ENCODE peak calls at places on chromosomes 12 and 14, in five cellular contexts. K, X, W, D and E are unnamed samples.

GRCh38 chr14:62002636-62003035 is 240.4 kb downstream of the SNAPC1 start:
- DNase-seq in X (no peak), K (no peak), W (no peak), D (no peak), E (no peak)

GRCh38 chr12:24901975-24902461 is 46.9 kb downstream of the BCAT1 start:
- DNase-seq in X (no peak), D (peak), K (no peak), W (no peak), E (no peak)

GRCh38 chr12:111448266-111448830 is 42.6 kb downstream of the SH2B3 start:
- DNase-seq in K (no peak), W (no peak), D (no peak), X (no peak), E (no peak)

GRCh38 chr12:104579716-104580495 is 123.2 kb downstream of the CHST11 start:
- DNase-seq in X (no peak), W (no peak), D (no peak), K (no peak), E (no peak)

GRCh38 chr14:44962573-44963528 is 861 bp downstream of the TOGARAM1 start:
- DNase-seq in W (peak), D (no peak), X (no peak), K (no peak), E (no peak)

GRCh38 chr12:80269953-80270552 is 170.7 kb downstream of the OTOGL start:
- DNase-seq in D (peak), K (no peak), W (peak), X (no peak), E (no peak)

GRCh38 chr14:73759183-73759713 is 45.1 kb upstream of the PNMA1 start:
- DNase-seq in D (no peak), X (peak), W (peak), K (peak), E (no peak)

GRCh38 chr12:96985515-96986362 is 78.7 kb downstream of the NEDD1 start:
- DNase-seq in X (peak), D (no peak), W (peak), K (peak), E (no peak)

GRCh38 chr12:83826112-83826511 is 1086.5 kb downstream of the SLC6A15 start:
- DNase-seq in X (no peak), W (peak), D (no peak), K (no peak), E (no peak)

GRCh38 chr14:33967138-33967537 is 16.3 kb upstream of the EGLN3 start:
- DNase-seq in K (no peak), W (no peak), X (no peak), D (no peak), E (no peak)

GRCh38 chr12:78473136-78473535 is 391.4 kb upstream of the SYT1 start:
- DNase-seq in W (no peak), X (no peak), K (no peak), D (no peak), E (no peak)

GRCh38 chr12:79927772-79928474 is 7.0 kb downstream of the PPP1R12A start:
- DNase-seq in X (peak), K (peak), D (no peak), W (no peak), E (no peak)

GRCh38 chr14:100428727-100429126 is 105.6 kb downstream of the SLC25A47 start:
- DNase-seq in D (no peak), K (no peak), X (no peak), W (no peak), E (no peak)

GRCh38 chr14:88750413-88750812 is 42.3 kb downstream of the EML5 start:
- DNase-seq in W (no peak), X (no peak), D (no peak), K (no peak), E (no peak)